ENCODE peak calls at places on chromosomes 11 and 22, in five cellular contexts. One of them, this sample, is unnamed.
A peak's percentile ranks its signal among the peaks of the same experiment; 100 is the strongest.

GRCh38 chr22:40015346-40015976 is 20.7 kb downstream of the FAM83F start:
- DNase-seq in HepG2: no peak
- DNase-seq in HCT116: no peak
- DNase-seq in SK-N-SH: no peak
- DNase-seq in GM12878: no peak
- DNase-seq in this sample: no peak

GRCh38 chr11:66126808-66127555 is 56.9 kb downstream of the PACS1 start:
- DNase-seq in HCT116: no peak
- DNase-seq in HepG2: no peak
- DNase-seq in SK-N-SH: no peak
- DNase-seq in GM12878: no peak
- DNase-seq in this sample: no peak

GRCh38 chr22:22745225-22746060 is 101.0 kb downstream of the GGTLC2 start:
- DNase-seq in GM12878: no peak
- DNase-seq in HCT116: no peak
- DNase-seq in HepG2: peak; percentile 5
- DNase-seq in SK-N-SH: peak; percentile 28
- DNase-seq in this sample: peak; percentile 35

GRCh38 chr11:118917488-118918127 is 8.1 kb downstream of the BCL9L start:
- DNase-seq in SK-N-SH: no peak
- DNase-seq in GM12878: no peak
- DNase-seq in HepG2: peak; percentile 74
- DNase-seq in HCT116: no peak
- DNase-seq in this sample: peak; percentile 76

GRCh38 chr11:41842673-41843072 is 383.2 kb upstream of the LRRC4C start:
- DNase-seq in HepG2: no peak
- DNase-seq in GM12878: no peak
- DNase-seq in HCT116: no peak
- DNase-seq in SK-N-SH: no peak
- DNase-seq in this sample: no peak

GRCh38 chr22:26552466-26552865 is 37.5 kb downstream of the TPST2 start:
- DNase-seq in HCT116: no peak
- DNase-seq in SK-N-SH: no peak
- DNase-seq in HepG2: no peak
- DNase-seq in GM12878: no peak
- DNase-seq in this sample: no peak

GRCh38 chr11:20353829-20354434 is 9.6 kb upstream of the HTATIP2 start:
- DNase-seq in SK-N-SH: peak; percentile 67
- DNase-seq in GM12878: no peak
- DNase-seq in HCT116: peak; percentile 45
- DNase-seq in HepG2: peak; percentile 46
- DNase-seq in this sample: peak; percentile 35

GRCh38 chr11:121665211-121665838 is 212.6 kb upstream of the SORL1-AS1 start:
- DNase-seq in SK-N-SH: no peak
- DNase-seq in GM12878: no peak
- DNase-seq in HCT116: no peak
- DNase-seq in HepG2: no peak
- DNase-seq in this sample: no peak

GRCh38 chr11:74679513-74679865 is 51.7 kb downstream of the CHRDL2 start:
- DNase-seq in GM12878: no peak
- DNase-seq in SK-N-SH: no peak
- DNase-seq in HepG2: no peak
- DNase-seq in HCT116: no peak
- DNase-seq in this sample: no peak

GRCh38 chr22:20026204-20026908 is 5.4 kb downstream of the TANGO2 start:
- DNase-seq in HepG2: no peak
- DNase-seq in GM12878: no peak
- DNase-seq in HCT116: no peak
- DNase-seq in SK-N-SH: no peak
- DNase-seq in this sample: no peak

GRCh38 chr22:27638329-27639179 is 163.0 kb downstream of the MN1 start:
- DNase-seq in GM12878: no peak
- DNase-seq in HCT116: no peak
- DNase-seq in HepG2: no peak
- DNase-seq in SK-N-SH: no peak
- DNase-seq in this sample: no peak

GRCh38 chr11:69841859-69842698 is 22.9 kb upstream of the FGF3 start:
- DNase-seq in HepG2: no peak
- DNase-seq in HCT116: peak; percentile 49
- DNase-seq in GM12878: no peak
- DNase-seq in SK-N-SH: no peak
- DNase-seq in this sample: peak; percentile 57

GRCh38 chr11:45079943-45080719 is 66.3 kb upstream of the PRDM11 start:
- DNase-seq in SK-N-SH: no peak
- DNase-seq in HCT116: no peak
- DNase-seq in HepG2: no peak
- DNase-seq in GM12878: no peak
- DNase-seq in this sample: no peak

GRCh38 chr22:44648085-44648820 is 53.8 kb upstream of the PRR5 start:
- DNase-seq in SK-N-SH: peak; percentile 8
- DNase-seq in GM12878: no peak
- DNase-seq in HCT116: no peak
- DNase-seq in HepG2: no peak
- DNase-seq in this sample: no peak

GRCh38 chr11:79672786-79673185 is 232.0 kb upstream of the TENM4 start:
- DNase-seq in SK-N-SH: no peak
- DNase-seq in GM12878: no peak
- DNase-seq in HCT116: no peak
- DNase-seq in HepG2: no peak
- DNase-seq in this sample: no peak

GRCh38 chr22:46075764-46076531 is 74.4 kb upstream of the PPARA start:
- DNase-seq in GM12878: no peak
- DNase-seq in HCT116: no peak
- DNase-seq in HepG2: no peak
- DNase-seq in SK-N-SH: no peak
- DNase-seq in this sample: no peak

GRCh38 chr11:65778901-65779668 is 1.7 kb downstream of the AP5B1 start:
- DNase-seq in SK-N-SH: peak; percentile 24
- DNase-seq in HepG2: no peak
- DNase-seq in GM12878: no peak
- DNase-seq in HCT116: no peak
- DNase-seq in this sample: no peak

GRCh38 chr11:59625703-59626102 is 10.1 kb upstream of the OSBP start:
- DNase-seq in HCT116: no peak
- DNase-seq in SK-N-SH: no peak
- DNase-seq in GM12878: no peak
- DNase-seq in HepG2: no peak
- DNase-seq in this sample: no peak

GRCh38 chr22:28019881-28020861 is 101.1 kb upstream of the PITPNB start:
- DNase-seq in HCT116: peak; percentile 21
- DNase-seq in HepG2: peak; percentile 30
- DNase-seq in SK-N-SH: peak; percentile 89
- DNase-seq in GM12878: no peak
- DNase-seq in this sample: peak; percentile 58

GRCh38 chr11:32580967-32581366 is 2.7 kb upstream of the EIF3M start:
- DNase-seq in HepG2: peak; percentile 35
- DNase-seq in SK-N-SH: no peak
- DNase-seq in GM12878: no peak
- DNase-seq in HCT116: no peak
- DNase-seq in this sample: no peak

GRCh38 chr11:14894657-14895598 is 2.9 kb upstream of the CYP2R1 start:
- DNase-seq in HCT116: no peak
- DNase-seq in GM12878: no peak
- DNase-seq in SK-N-SH: no peak
- DNase-seq in HepG2: no peak
- DNase-seq in this sample: no peak

GRCh38 chr22:50267591-50268390 is 2.4 kb downstream of the MAPK11 start:
- DNase-seq in SK-N-SH: peak; percentile 68
- DNase-seq in HepG2: no peak
- DNase-seq in HCT116: no peak
- DNase-seq in GM12878: no peak
- DNase-seq in this sample: peak; percentile 90

GRCh38 chr11:17388609-17389204 is at the start of gene KCNJ11:
- DNase-seq in GM12878: no peak
- DNase-seq in HCT116: no peak
- DNase-seq in SK-N-SH: no peak
- DNase-seq in HepG2: no peak
- DNase-seq in this sample: peak; percentile 24

GRCh38 chr22:23251445-23252093 is 71.3 kb downstream of the BCR start:
- DNase-seq in GM12878: no peak
- DNase-seq in SK-N-SH: no peak
- DNase-seq in HCT116: peak; percentile 12
- DNase-seq in HepG2: peak; percentile 61
- DNase-seq in this sample: no peak

GRCh38 chr11:92050305-92050704 is 174.3 kb upstream of the FAT3 start:
- DNase-seq in SK-N-SH: no peak
- DNase-seq in GM12878: no peak
- DNase-seq in HCT116: no peak
- DNase-seq in HepG2: no peak
- DNase-seq in this sample: no peak

GRCh38 chr22:49548356-49549202 is 279.1 kb downstream of the BRD1 start:
- DNase-seq in HCT116: no peak
- DNase-seq in SK-N-SH: no peak
- DNase-seq in GM12878: no peak
- DNase-seq in HepG2: peak; percentile 31
- DNase-seq in this sample: no peak

GRCh38 chr11:100855466-100856067 is 168.5 kb downstream of the ARHGAP42 start:
- DNase-seq in HCT116: peak; percentile 52
- DNase-seq in HepG2: peak; percentile 36
- DNase-seq in SK-N-SH: peak; percentile 4
- DNase-seq in GM12878: no peak
- DNase-seq in this sample: peak; percentile 11

GRCh38 chr22:29700949-29701927 is 18.6 kb upstream of the CABP7 start:
- DNase-seq in SK-N-SH: peak; percentile 64
- DNase-seq in HCT116: peak; percentile 51
- DNase-seq in HepG2: peak; percentile 37
- DNase-seq in GM12878: no peak
- DNase-seq in this sample: peak; percentile 56

GRCh38 chr22:22558972-22559603 is at the start of gene PRAME:
- DNase-seq in GM12878: peak; percentile 11
- DNase-seq in HepG2: peak; percentile 79
- DNase-seq in SK-N-SH: peak; percentile 88
- DNase-seq in HCT116: peak; percentile 80
- DNase-seq in this sample: peak; percentile 91

GRCh38 chr11:119481021-119481666 is 58.2 kb upstream of the THY1 start:
- DNase-seq in HepG2: peak; percentile 99
- DNase-seq in SK-N-SH: peak; percentile 92
- DNase-seq in HCT116: no peak
- DNase-seq in GM12878: peak; percentile 31
- DNase-seq in this sample: peak; percentile 98

GRCh38 chr11:69311767-69312385 is 17.9 kb downstream of the MYEOV start:
- DNase-seq in SK-N-SH: no peak
- DNase-seq in GM12878: no peak
- DNase-seq in HepG2: no peak
- DNase-seq in HCT116: no peak
- DNase-seq in this sample: no peak

GRCh38 chr22:27474711-27475547 is 326.6 kb downstream of the MN1 start:
- DNase-seq in SK-N-SH: no peak
- DNase-seq in HepG2: no peak
- DNase-seq in GM12878: no peak
- DNase-seq in HCT116: peak; percentile 66
- DNase-seq in this sample: peak; percentile 93

GRCh38 chr22:44107341-44107740 is 73.4 kb upstream of the PARVG start:
- DNase-seq in HepG2: no peak
- DNase-seq in SK-N-SH: no peak
- DNase-seq in GM12878: no peak
- DNase-seq in HCT116: no peak
- DNase-seq in this sample: no peak

DNA sequence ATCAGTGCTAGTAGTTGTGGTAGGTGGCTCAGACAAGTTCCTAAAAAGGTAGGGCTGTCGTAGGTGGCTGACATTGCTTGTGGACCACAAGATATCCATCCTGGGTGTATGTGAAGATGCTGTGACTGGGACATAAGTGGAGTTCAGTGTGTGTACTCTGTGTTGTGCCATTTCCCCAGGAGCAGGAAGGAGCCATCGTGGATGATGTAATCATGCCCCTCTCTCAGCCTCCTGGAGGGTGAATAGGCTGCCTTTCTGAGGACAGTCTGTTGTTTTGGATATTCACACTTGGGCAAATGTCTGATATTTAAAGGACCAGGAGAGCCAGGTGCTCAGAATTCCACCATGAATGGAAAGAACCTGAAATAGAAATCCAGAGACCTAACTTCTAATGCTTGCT is 2.7 kb downstream of the HEPHL1 start:
- DNase-seq in GM12878: no peak
- DNase-seq in SK-N-SH: no peak
- DNase-seq in HCT116: no peak
- DNase-seq in HepG2: no peak
- DNase-seq in this sample: no peak
- TF ChIP-seq JUND in GM12878: no peak
- TF ChIP-seq JUND in SK-N-SH: no peak
- TF ChIP-seq JUND in HCT116: no peak
- TF ChIP-seq JUND in HepG2: no peak
- TF ChIP-seq JUND in this sample: no peak

GRCh38 chr11:72899238-72899637 is 85.0 kb downstream of the ATG16L2 start:
- DNase-seq in HepG2: no peak
- DNase-seq in GM12878: no peak
- DNase-seq in SK-N-SH: no peak
- DNase-seq in HCT116: no peak
- DNase-seq in this sample: no peak
- TF ChIP-seq JUND in HepG2: no peak
- TF ChIP-seq JUND in GM12878: no peak
- TF ChIP-seq JUND in SK-N-SH: no peak
- TF ChIP-seq JUND in HCT116: no peak
- TF ChIP-seq JUND in this sample: no peak

DNA sequence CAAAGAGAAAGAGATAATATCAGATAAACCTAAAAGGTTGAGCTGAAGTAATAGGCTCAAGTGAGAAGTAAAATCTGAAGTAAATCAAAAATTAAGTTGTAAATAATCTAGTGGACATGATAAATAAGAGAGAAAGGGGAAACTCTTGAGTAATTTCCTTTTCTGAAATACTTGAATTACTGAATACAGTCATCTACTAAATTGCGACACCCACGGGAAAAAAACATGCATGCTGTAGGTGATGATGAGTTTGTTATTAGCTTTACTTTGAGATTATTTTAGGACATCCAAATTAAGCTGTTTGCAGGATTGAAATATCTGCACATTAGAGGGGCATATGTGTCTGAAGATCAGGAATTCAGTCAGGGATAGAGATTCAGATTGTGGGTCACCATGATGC is 50.0 kb upstream of the CARD18 start:
- DNase-seq in HepG2: no peak
- DNase-seq in GM12878: no peak
- DNase-seq in SK-N-SH: no peak
- DNase-seq in HCT116: no peak
- DNase-seq in this sample: no peak
- TF ChIP-seq JUND in HepG2: no peak
- TF ChIP-seq JUND in GM12878: no peak
- TF ChIP-seq JUND in SK-N-SH: no peak
- TF ChIP-seq JUND in HCT116: no peak
- TF ChIP-seq JUND in this sample: no peak

GRCh38 chr22:35173655-35174054 is 83.6 kb upstream of the HMGXB4 start:
- DNase-seq in GM12878: no peak
- DNase-seq in HCT116: no peak
- DNase-seq in SK-N-SH: no peak
- DNase-seq in HepG2: no peak
- DNase-seq in this sample: no peak
- TF ChIP-seq JUND in GM12878: no peak
- TF ChIP-seq JUND in HCT116: no peak
- TF ChIP-seq JUND in SK-N-SH: no peak
- TF ChIP-seq JUND in HepG2: no peak
- TF ChIP-seq JUND in this sample: no peak

GRCh38 chr11:111456086-111456858 is 55.9 kb downstream of the BTG4 start:
- DNase-seq in HCT116: no peak
- DNase-seq in SK-N-SH: peak; percentile 7
- DNase-seq in GM12878: no peak
- DNase-seq in HepG2: no peak
- DNase-seq in this sample: no peak
- TF ChIP-seq JUND in HCT116: no peak
- TF ChIP-seq JUND in SK-N-SH: no peak
- TF ChIP-seq JUND in GM12878: no peak
- TF ChIP-seq JUND in HepG2: no peak
- TF ChIP-seq JUND in this sample: no peak